ENCODE peak calls at places on chromosomes 13 and 19, in nine cellular contexts. X is cardiac muscle cell; O is substantia nigra; K is amygdala; F is stimulated activated CD4-positive, alpha-beta T cell treated with anti-CD3 and anti-CD28 coated beads, Interleukin-2, amount 100 ng/mL, for 48 hours; V is activated CD4-positive, alpha-beta T cell treated with anti-CD3 and anti-CD28 coated beads for 36 hours; U is astrocyte of the hippocampus; B is NAMALWA; G is GM23248. H is an unnamed sample.

GRCh38 chr13:98476106-98476505 is 100.8 kb downstream of the STK24 start:
- DNase-seq in X (no peak), O (no peak), K (no peak), F (peak), V (peak), U (peak), B (no peak), G (no peak), H (no peak)

GRCh38 chr13:50796463-50796862 is 47.0 kb downstream of the DLEU7 start:
- DNase-seq in X (no peak), O (no peak), K (no peak), F (no peak), V (no peak), U (no peak), B (peak), G (no peak), H (no peak)

GRCh38 chr19:10380311-10381102 is at the start of gene TYK2:
- DNase-seq in X (peak), O (peak), K (peak), F (peak), V (peak), U (peak), B (peak), G (peak), H (peak)

GRCh38 chr19:57305056-57305455 is 15.2 kb upstream of the ZNF543 start:
- DNase-seq in X (no peak), O (no peak), K (no peak), F (no peak), V (no peak), U (peak), B (no peak), G (no peak), H (no peak)

GRCh38 chr13:109700176-109700575 is 86.2 kb downstream of the IRS2 start:
- DNase-seq in X (peak), O (no peak), K (no peak), F (no peak), V (no peak), U (peak), B (peak), G (no peak), H (no peak)

GRCh38 chr19:48206402-48207093 is 36.1 kb downstream of the ZSWIM9 start:
- DNase-seq in X (no peak), O (no peak), K (no peak), F (no peak), V (no peak), U (no peak), B (no peak), G (no peak), H (no peak)

GRCh38 chr19:11581740-11582139 is 4.3 kb upstream of the ACP5 start:
- DNase-seq in X (no peak), O (no peak), K (no peak), F (peak), V (peak), U (no peak), B (peak), G (peak), H (no peak)

GRCh38 chr13:109869312-109870237 is 83.2 kb upstream of the IRS2 start:
- DNase-seq in X (no peak), O (peak), K (peak), F (no peak), V (peak), U (peak), B (no peak), G (peak), H (no peak)

GRCh38 chr19:19296953-19297689 is 23.2 kb downstream of the SUGP1 start:
- DNase-seq in X (no peak), O (no peak), K (no peak), F (no peak), V (no peak), U (no peak), B (no peak), G (no peak), H (no peak)

GRCh38 chr13:111013196-111013595 is 98.3 kb upstream of the ANKRD10 start:
- DNase-seq in X (no peak), O (no peak), K (no peak), F (no peak), V (no peak), U (no peak), B (no peak), G (no peak), H (no peak)

GRCh38 chr19:6955082-6955481 is 66.1 kb downstream of the MBD3L2B start:
- DNase-seq in X (no peak), O (no peak), K (no peak), F (no peak), V (no peak), U (no peak), B (no peak), G (no peak), H (no peak)

GRCh38 chr13:62185631-62186256 is 770.1 kb upstream of the PCDH20 start:
- DNase-seq in X (no peak), O (no peak), K (no peak), F (no peak), V (no peak), U (no peak), B (no peak), G (no peak), H (no peak)

GRCh38 chr19:48123907-48124675 is 13.5 kb upstream of the PLA2G4C start:
- DNase-seq in X (no peak), O (peak), K (no peak), F (peak), V (peak), U (peak), B (no peak), G (peak), H (peak)

GRCh38 chr19:48842744-48843162 is 6.5 kb upstream of the HSD17B14 start:
- DNase-seq in X (peak), O (peak), K (no peak), F (peak), V (peak), U (peak), B (peak), G (peak), H (peak)

GRCh38 chr13:40922437-40923040 is 96.6 kb downstream of the ELF1 start:
- DNase-seq in X (no peak), O (no peak), K (no peak), F (no peak), V (no peak), U (no peak), B (peak), G (no peak), H (no peak)

GRCh38 chr13:51879133-51879532 is 17.4 kb downstream of the CCDC70 start:
- DNase-seq in X (no peak), O (no peak), K (no peak), F (no peak), V (no peak), U (no peak), B (no peak), G (no peak), H (no peak)

GRCh38 chr19:50392759-50393158 is 8.6 kb downstream of the POLD1 start:
- DNase-seq in X (no peak), O (no peak), K (no peak), F (no peak), V (no peak), U (no peak), B (no peak), G (no peak), H (no peak)